ENCODE peak calls at places on chromosomes 4 and X, in six cellular contexts. O is ovary, J is IMR-90, N is pancreas, S is left lung, I is esophagus muscularis mucosa. P is an unnamed sample.

GRCh38 chr4:10164877-10165283 is 48.3 kb upstream of the WDR1 start:
- DNase-seq in O (peak; percentile 37), J (peak; percentile 42), N (no peak), S (no peak), I (no peak), P (no peak)

GRCh38 chrX:48480142-48480541 is 4.1 kb downstream of the FTSJ1 start:
- DNase-seq in O (no peak), J (no peak), N (no peak), S (no peak), I (no peak), P (no peak)

GRCh38 chr4:17285747-17286146 is 226.1 kb downstream of the QDPR start:
- DNase-seq in O (no peak), J (no peak), N (no peak), S (no peak), I (no peak), P (no peak)

GRCh38 chrX:3738489-3738888 is 25.0 kb upstream of the PRKX start:
- DNase-seq in O (no peak), J (no peak), N (no peak), S (no peak), I (no peak), P (no peak)

GRCh38 chr4:145805490-145805889 is 125.5 kb downstream of the C4orf51 start:
- DNase-seq in O (no peak), J (peak; percentile 21), N (no peak), S (no peak), I (no peak), P (no peak)

GRCh38 chrX:8233091-8233490 is 62.0 kb upstream of the VCX2 start:
- DNase-seq in O (no peak), J (no peak), N (no peak), S (no peak), I (no peak), P (no peak)

GRCh38 chrX:101550825-101551767 is 749 bp downstream of the ARMCX1 start:
- DNase-seq in O (peak; percentile 78), J (peak; percentile 20), N (peak; percentile 53), S (peak; percentile 56), I (no peak), P (no peak)

GRCh38 chrX:103157511-103158316 is 57.2 kb upstream of the BEX4 start:
- DNase-seq in O (no peak), J (peak; percentile 27), N (peak; percentile 19), S (no peak), I (no peak), P (no peak)

GRCh38 chr4:55183926-55184599 is 58.7 kb upstream of the KDR start:
- DNase-seq in O (no peak), J (peak; percentile 97), N (no peak), S (no peak), I (no peak), P (no peak)

GRCh38 chr4:124710911-124711310 is 1.6 kb downstream of the ANKRD50 start:
- DNase-seq in O (no peak), J (no peak), N (peak; percentile 16), S (no peak), I (no peak), P (no peak)

GRCh38 chr4:124712417-124713212 is at the start of gene ANKRD50:
- DNase-seq in O (peak; percentile 95), J (peak; percentile 94), N (peak; percentile 89), S (peak; percentile 93), I (peak; percentile 95), P (peak; percentile 92)

GRCh38 chr4:124710253-124710849 is 2.2 kb downstream of the ANKRD50 start:
- DNase-seq in O (no peak), J (peak; percentile 34), N (no peak), S (no peak), I (no peak), P (no peak)

GRCh38 chr4:124713213-124713592 is 671 bp upstream of the ANKRD50 start:
- DNase-seq in O (peak; percentile 76), J (peak; percentile 79), N (peak; percentile 73), S (peak; percentile 78), I (no peak), P (peak; percentile 64)

DNA sequence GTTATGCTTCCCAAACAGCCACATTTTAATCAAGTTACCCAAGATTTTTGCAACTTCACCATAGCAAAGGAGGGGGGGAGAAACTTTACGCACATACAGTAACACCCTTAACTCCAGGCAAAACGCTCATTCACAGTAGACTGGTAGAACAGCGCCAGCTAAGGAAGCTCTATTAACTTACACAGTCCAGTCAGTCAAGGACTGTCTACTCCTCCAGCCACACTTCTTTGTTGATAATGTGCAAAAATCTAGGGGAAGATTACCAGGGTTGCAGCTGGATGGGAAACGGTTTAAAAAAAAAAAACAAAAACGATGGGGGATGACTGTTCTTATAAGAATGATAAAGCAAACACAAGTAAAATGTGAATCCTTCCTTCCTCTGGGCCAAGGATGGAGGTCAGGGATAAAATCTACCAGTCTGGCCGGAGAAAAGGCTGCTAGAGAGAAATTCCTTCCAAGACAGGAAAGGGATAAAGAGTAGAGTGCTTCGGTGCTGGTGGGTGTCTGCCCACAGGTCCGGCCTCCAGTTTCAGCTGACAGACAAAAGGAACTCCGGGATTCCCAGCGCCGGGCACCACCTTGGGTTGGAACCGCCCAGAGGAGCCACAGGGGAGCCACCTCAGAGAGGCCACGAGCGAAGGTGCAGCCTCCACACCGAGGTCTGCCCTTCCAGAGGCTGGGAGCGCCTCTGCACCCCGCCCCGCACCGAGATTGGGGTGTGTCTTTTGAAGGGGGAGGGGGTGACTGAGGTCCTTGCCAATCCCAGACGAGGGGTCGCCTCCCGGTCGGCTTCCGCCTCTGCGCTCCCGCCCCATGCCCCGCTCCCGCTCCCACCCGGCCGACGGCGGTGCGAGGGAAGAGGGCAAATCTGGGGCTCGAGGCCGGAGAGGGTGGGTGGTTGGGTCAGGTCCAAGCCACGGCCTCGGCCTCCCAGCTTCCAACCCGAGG is 789 bp downstream of the ANKRD50 start:
- DNase-seq in O (no peak), J (peak; percentile 79), N (peak; percentile 57), S (peak; percentile 76), I (no peak), P (peak; percentile 75)
- TF ChIP-seq CTCF in O (no peak), J (peak; percentile 27), N (no peak), S (no peak), I (peak; percentile 8), P (peak; percentile 19)

DNA sequence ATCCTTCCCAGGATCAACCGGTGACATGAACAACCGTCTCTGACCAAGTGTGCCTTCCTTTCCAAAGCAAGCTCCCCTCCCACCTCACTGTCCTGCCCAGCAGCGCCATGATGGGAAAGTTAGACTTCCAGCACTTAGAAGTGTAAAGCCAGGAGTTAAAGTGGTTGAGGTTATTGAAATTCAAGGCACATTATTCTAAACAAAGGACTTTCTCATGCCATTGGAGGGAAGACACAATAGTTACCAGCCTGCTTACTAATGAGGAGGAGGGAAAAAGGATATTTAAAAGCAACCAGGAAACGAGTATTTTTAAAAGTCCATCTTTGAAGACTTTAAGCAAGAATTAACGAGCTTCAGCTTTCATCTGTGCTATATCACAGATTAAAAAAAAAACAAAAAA is 96.8 kb downstream of the NSUN7 start:
- DNase-seq in O (no peak), J (no peak), N (no peak), S (no peak), I (no peak), P (no peak)
- H3K4me1 ChIP-seq in O (peaks cover 11% of the 10 kb centered on the region), J (no peaks in the 10 kb centered on the region), N (no peaks in the 10 kb centered on the region), S (peaks cover 15% of the 10 kb centered on the region), I (peaks cover 10% of the 10 kb centered on the region), P (no peaks in the 10 kb centered on the region)

GRCh38 chr4:153083447-153083921 is 120.8 kb upstream of the TRIM2 start:
- DNase-seq in O (peak; percentile 40), J (peak; percentile 78), N (peak; percentile 58), S (no peak), I (no peak), P (no peak)
- TF ChIP-seq CTCF in O (peak; percentile 30), J (peak; percentile 74), N (peak; percentile 43), S (peak; percentile 48), I (peak; percentile 59), P (peak; percentile 56)

GRCh38 chr4:148435654-148436406 is 6.4 kb downstream of the NR3C2 start:
- DNase-seq in O (no peak), J (no peak), N (no peak), S (no peak), I (no peak), P (no peak)
- H3K4me1 ChIP-seq in O (peaks cover 5% of the 10 kb centered on the region), J (no peaks in the 10 kb centered on the region), N (peaks cover 31% of the 10 kb centered on the region), S (peaks cover 24% of the 10 kb centered on the region), I (peaks cover 43% of the 10 kb centered on the region), P (no peaks in the 10 kb centered on the region)

P was measured in right lobe of liver.